ENCODE peak calls at places on chromosomes 3 and 15, in five cellular contexts. R is RWPE1, I is heart right ventricle, G is pancreas, K is left lung. D is an unnamed sample.

GRCh38 chr3:33184863-33185262 is 33.7 kb downstream of the SUSD5 start:
- DNase-seq in G (no peak), R (no peak), I (no peak), K (no peak), D (no peak)

GRCh38 chr3:178155521-178155920 is 380.7 kb upstream of the KCNMB2 start:
- DNase-seq in G (no peak), K (no peak), I (no peak), R (no peak), D (no peak)

GRCh38 chr3:7760718-7761117 is 740.9 kb upstream of the LMCD1 start:
- DNase-seq in G (no peak), I (no peak), R (no peak), K (no peak), D (no peak)

GRCh38 chr15:42891569-42891968 is 29.0 kb downstream of the TTBK2 start:
- DNase-seq in R (no peak), K (no peak), G (no peak), I (no peak), D (no peak)

GRCh38 chr15:77721963-77722362 is 89.3 kb upstream of the LINGO1 start:
- DNase-seq in G (no peak), R (no peak), I (no peak), K (no peak), D (no peak)

GRCh38 chr15:78131295-78132021 is at the start of gene CIB2:
- DNase-seq in K (peak), G (peak), I (peak), R (peak), D (peak)

GRCh38 chr15:62934236-62934971 is 108.1 kb upstream of the TPM1 start:
- DNase-seq in K (no peak), R (no peak), I (peak), G (no peak), D (no peak)

GRCh38 chr3:184559336-184559735 is 2.2 kb upstream of the EPHB3 start:
- DNase-seq in K (no peak), G (peak), R (no peak), I (no peak), D (no peak)

GRCh38 chr3:107208100-107208499 is 169.1 kb upstream of the CCDC54 start:
- DNase-seq in I (peak), R (peak), G (peak), K (no peak), D (no peak)

GRCh38 chr15:26073430-26074333 is 210.6 kb upstream of the ATP10A start:
- DNase-seq in I (no peak), K (no peak), R (no peak), G (no peak), D (no peak)

GRCh38 chr15:26065723-26066122 is 202.6 kb upstream of the ATP10A start:
- DNase-seq in G (no peak), R (no peak), K (no peak), I (no peak), D (no peak)

GRCh38 chr15:26066896-26067295 is 203.8 kb upstream of the ATP10A start:
- DNase-seq in K (no peak), R (no peak), I (no peak), G (no peak), D (no peak)

GRCh38 chr15:26070095-26070532 is 207.0 kb upstream of the ATP10A start:
- DNase-seq in G (no peak), I (no peak), K (no peak), R (no peak), D (no peak)

DNA sequence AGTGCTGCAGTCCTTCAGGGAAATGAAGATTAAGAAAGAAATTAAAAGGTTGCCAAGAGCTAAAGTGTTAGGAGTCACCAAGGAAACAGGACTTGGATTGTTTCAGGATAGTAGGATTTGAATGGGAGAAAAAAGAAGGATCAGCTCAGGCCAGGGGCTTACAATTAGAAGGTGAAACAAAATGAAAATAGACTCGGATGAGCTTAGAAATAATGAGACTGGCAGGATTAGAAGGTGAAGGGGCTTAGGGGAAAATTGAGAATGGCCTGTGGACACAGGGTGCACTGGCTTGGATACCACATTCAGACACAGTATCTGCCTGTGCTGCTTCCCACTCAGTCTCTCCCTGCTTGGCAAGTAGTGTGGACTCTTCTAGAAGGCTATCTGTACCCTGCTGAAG is 206.1 kb upstream of the ATP10A start:
- DNase-seq in K (no peak), I (no peak), G (no peak), R (no peak), D (no peak)
- TF ChIP-seq CTCF in K (no peak), I (no peak), G (no peak), R (no peak), D (no peak)

GRCh38 chr15:47384316-47384715 is 333.0 kb upstream of the SEMA6D start:
- DNase-seq in G (no peak), K (no peak), I (peak), R (peak), D (no peak)
- H3K27ac ChIP-seq in G (no peak), K (no peak), I (no peak), R (peak), D (no peak)

DNA sequence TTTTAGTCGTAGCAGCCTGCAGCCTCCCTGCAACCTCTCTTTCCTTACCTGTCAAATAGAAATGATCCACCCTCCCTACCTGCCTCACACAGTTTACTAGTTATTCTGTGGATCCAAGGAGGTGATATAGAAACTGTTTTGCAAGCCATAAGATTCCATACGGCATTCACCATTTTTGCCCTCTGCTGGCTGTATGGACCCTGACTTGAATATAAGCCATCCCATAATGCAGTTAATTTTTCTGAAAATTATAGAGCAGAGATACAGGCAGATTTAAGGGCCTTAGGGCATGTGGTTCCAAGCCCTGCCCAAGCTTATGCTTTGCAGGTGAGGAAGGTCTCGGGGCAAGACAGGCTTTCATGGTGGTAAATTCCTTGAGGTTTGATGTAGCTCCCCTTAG is 63.7 kb downstream of the CPN2 start:
- DNase-seq in R (no peak), G (no peak), I (no peak), K (no peak), D (no peak)
- TF ChIP-seq CTCF in R (no peak), G (no peak), I (no peak), K (no peak), D (no peak)

GRCh38 chr3:141383555-141384129 is 15.3 kb downstream of the ZBTB38 start:
- DNase-seq in I (no peak), G (no peak), K (no peak), R (no peak), D (no peak)
- H3K27ac ChIP-seq in I (no peak), G (no peak), K (peak), R (no peak), D (no peak)

D was measured in CD4-positive, alpha-beta T cell.